ENCODE peak calls at places on chromosomes 4 and X, in ten cellular contexts. D, I, V, Z, J, C, A, F, G and T are unnamed samples.

GRCh38 chr4:80540785-80541469 is 205.4 kb downstream of the CFAP299 start:
- DNase-seq in D (peak), I (no peak), V (no peak), Z (no peak), J (no peak), C (no peak), A (no peak), F (no peak), G (no peak), T (no peak)

GRCh38 chr4:71595576-71596108 is 188.2 kb downstream of the GC start:
- DNase-seq in D (no peak), I (no peak), V (no peak), Z (no peak), J (no peak), C (no peak), A (no peak), F (no peak), G (no peak), T (no peak)

GRCh38 chr4:90403781-90404180 is 276.6 kb downstream of the CCSER1 start:
- DNase-seq in D (no peak), I (no peak), V (no peak), Z (no peak), J (no peak), C (no peak), A (no peak), F (no peak), G (no peak), T (no peak)

GRCh38 chrX:37871626-37872302 is 24.4 kb upstream of the DYNLT3 start:
- DNase-seq in D (peak), I (no peak), V (peak), Z (no peak), J (no peak), C (peak), A (no peak), F (no peak), G (no peak), T (peak)

GRCh38 chrX:12814434-12814833 is 23.2 kb downstream of the PRPS2 start:
- DNase-seq in D (peak), I (peak), V (peak), Z (peak), J (no peak), C (no peak), A (peak), F (no peak), G (peak), T (peak)

GRCh38 chr4:7649741-7650531 is 215.2 kb upstream of the PSAPL1 start:
- DNase-seq in D (peak), I (no peak), V (peak), Z (no peak), J (no peak), C (peak), A (no peak), F (peak), G (no peak), T (peak)

GRCh38 chrX:7706032-7706431 is 136.9 kb upstream of the VCX start:
- DNase-seq in D (peak), I (no peak), V (no peak), Z (no peak), J (no peak), C (no peak), A (no peak), F (no peak), G (no peak), T (no peak)

GRCh38 chrX:24963823-24964222 is 51.9 kb downstream of the ARX start:
- DNase-seq in D (no peak), I (no peak), V (no peak), Z (peak), J (no peak), C (no peak), A (no peak), F (no peak), G (no peak), T (no peak)